ENCODE peak calls at places on chromosomes 11 and 22, in nine cellular contexts. F is lower lobe of right lung; P is right lobe of liver; D is RWPE2; A is naive thymus-derived CD4-positive, alpha-beta T cell; M is mammary epithelial cell; S is stomach; V is H1; B is dorsolateral prefrontal cortex. W is an unnamed sample.

GRCh38 chr11:23957309-23957708 is 539.5 kb upstream of the LUZP2 start:
- DNase-seq in M (no peak), B (no peak), D (no peak), V (no peak), P (no peak), A (no peak), F (no peak), S (no peak), W (no peak)

GRCh38 chr11:92436026-92436425 is 211.4 kb downstream of the FAT3 start:
- DNase-seq in S (no peak), V (no peak), D (no peak), F (no peak), P (no peak), B (no peak), A (no peak), M (no peak), W (no peak)

GRCh38 chr22:23062616-23063538 is 7.4 kb upstream of the GNAZ start:
- DNase-seq in F (peak), A (no peak), D (no peak), V (no peak), B (no peak), M (no peak), S (peak), P (no peak), W (no peak)

GRCh38 chr22:24474221-24474620 is 20.9 kb upstream of the UPB1 start:
- DNase-seq in B (no peak), P (no peak), M (peak), F (no peak), S (no peak), A (no peak), V (no peak), D (no peak), W (no peak)

GRCh38 chr11:44814881-44815592 is 88.3 kb downstream of the TSPAN18 start:
- DNase-seq in S (no peak), D (no peak), M (no peak), P (no peak), F (no peak), A (no peak), B (no peak), V (no peak), W (no peak)

GRCh38 chr11:86497310-86497709 is 122.6 kb downstream of the CCDC81 start:
- DNase-seq in B (no peak), V (no peak), S (no peak), F (no peak), D (no peak), M (peak), A (no peak), P (no peak), W (no peak)

GRCh38 chr11:46760429-46761128 is 41.6 kb downstream of the F2 start:
- DNase-seq in F (no peak), V (no peak), D (no peak), P (no peak), S (no peak), B (no peak), M (no peak), A (no peak), W (no peak)

GRCh38 chr22:46373838-46374662 is 38.5 kb downstream of the TRMU start:
- DNase-seq in A (no peak), M (no peak), V (no peak), B (no peak), P (no peak), S (no peak), D (no peak), F (no peak), W (no peak)

GRCh38 chr22:20576445-20576816 is 69.0 kb downstream of the MED15 start:
- DNase-seq in V (no peak), M (no peak), S (no peak), B (no peak), A (peak), P (no peak), F (no peak), D (peak), W (no peak)

GRCh38 chr11:112195906-112196305 is 20.6 kb downstream of the BCO2 start:
- DNase-seq in S (no peak), F (no peak), D (no peak), V (no peak), M (peak), A (no peak), P (no peak), B (no peak), W (peak)

GRCh38 chr11:3675971-3676370 is 4.8 kb upstream of the CHRNA10 start:
- DNase-seq in S (no peak), D (no peak), P (no peak), B (no peak), M (peak), A (no peak), F (no peak), V (no peak), W (no peak)

DNA sequence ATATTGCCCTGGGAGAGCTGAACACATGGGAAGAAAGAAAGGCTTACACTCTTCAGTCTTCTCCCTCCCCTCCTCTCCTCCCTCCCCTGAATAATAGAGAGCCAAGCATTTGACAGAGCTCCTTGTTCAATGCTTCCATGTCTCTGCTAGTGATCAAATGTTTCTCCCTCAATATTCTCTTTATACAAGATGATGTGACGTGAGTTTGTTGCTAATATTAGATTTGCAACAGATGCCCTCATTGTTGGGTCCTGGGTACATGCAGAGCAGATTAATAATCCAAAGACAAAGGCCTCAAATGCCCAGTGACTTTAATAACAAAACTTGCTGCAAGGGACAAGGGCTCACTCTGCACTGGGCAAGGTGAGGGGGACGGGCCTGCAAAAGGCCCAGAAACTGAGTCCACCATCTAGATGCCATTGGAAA is 7.1 kb upstream of the ENDOD1 start:
- DNase-seq in S (no peak), A (no peak), M (no peak), B (no peak), P (no peak), V (no peak), F (no peak), D (no peak), W (no peak)
- H3K27ac ChIP-seq in S (no peak), A (no peak), M (no peak), B (peak), P (no peak), V (no peak), F (peak), D (no peak), W (no peak)

GRCh38 chr22:44935724-44936123 is 74.1 kb downstream of the PHF21B start:
- DNase-seq in D (no peak), B (no peak), V (no peak), S (no peak), P (peak), M (no peak), A (no peak), F (no peak), W (no peak)
- H3K27ac ChIP-seq in D (no peak), B (peak), V (no peak), S (no peak), P (no peak), M (no peak), A (no peak), F (no peak), W (no peak)

GRCh38 chr11:12377824-12378593 is 638 bp downstream of the PARVA start:
- DNase-seq in B (peak), F (peak), D (no peak), V (peak), M (peak), S (peak), P (peak), A (no peak), W (peak)
- H3K27ac ChIP-seq in B (no peak), F (peak), D (peak), V (peak), M (peak), S (peak), P (peak), A (no peak), W (peak)

DNA sequence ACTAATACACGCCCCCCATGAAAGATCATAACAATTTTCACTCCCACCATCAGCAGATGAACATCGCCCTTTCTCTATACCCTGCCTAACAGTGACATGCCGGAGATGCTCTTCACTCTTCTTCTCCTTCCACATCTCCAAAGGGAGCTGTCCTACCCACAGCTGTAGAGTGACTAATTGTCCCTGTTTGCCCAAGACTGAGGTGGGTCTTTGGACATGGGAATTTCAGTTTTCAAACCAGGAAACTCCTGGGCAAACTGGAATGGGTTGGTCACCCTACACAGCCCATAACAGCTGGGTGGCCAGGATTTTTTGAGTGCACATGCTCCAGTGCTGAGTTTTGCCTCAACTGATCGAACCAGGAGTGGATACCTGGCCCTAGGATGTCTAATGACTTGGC is 90.6 kb upstream of the TIMP3 start:
- DNase-seq in B (no peak), M (no peak), S (no peak), V (no peak), F (no peak), A (no peak), D (no peak), P (no peak), W (no peak)
- H3K27ac ChIP-seq in B (no peak), M (no peak), S (no peak), V (no peak), F (no peak), A (no peak), D (no peak), P (no peak), W (no peak)

W was measured in epithelial cell of prostate.